ENCODE peak calls at places on chromosomes 1 and 21, in seven cellular contexts. X, M, L, F, T, P and Q are unnamed samples.

GRCh38 chr1:62585481-62586155 is 11.7 kb upstream of the ANGPTL3 start:
- DNase-seq in X (no peak), M (no peak), L (no peak), F (no peak), T (no peak), P (no peak), Q (no peak)

GRCh38 chr1:244369256-244370057 is 82.3 kb downstream of the ADSS2 start:
- DNase-seq in X (no peak), M (no peak), L (no peak), F (no peak), T (no peak), P (no peak), Q (no peak)

GRCh38 chr1:172450524-172450885 is 6.6 kb upstream of the PIGC start:
- DNase-seq in X (no peak), M (no peak), L (no peak), F (no peak), T (no peak), P (no peak), Q (no peak)

GRCh38 chr1:173224280-173224886 is 17.3 kb upstream of the TNFSF4 start:
- DNase-seq in X (no peak), M (no peak), L (no peak), F (no peak), T (no peak), P (no peak), Q (peak; percentile 15)

GRCh38 chr1:63973005-63973419 is 199.2 kb downstream of the ROR1 start:
- DNase-seq in X (no peak), M (no peak), L (no peak), F (no peak), T (no peak), P (no peak), Q (no peak)

GRCh38 chr21:42187976-42188653 is 30.8 kb upstream of the ABCG1 start:
- DNase-seq in X (no peak), M (no peak), L (no peak), F (no peak), T (peak; percentile 87), P (peak; percentile 59), Q (peak; percentile 20)

GRCh38 chr1:187067160-187067559 is 238.4 kb downstream of the PLA2G4A start:
- DNase-seq in X (no peak), M (no peak), L (no peak), F (no peak), T (no peak), P (no peak), Q (no peak)

GRCh38 chr1:201456499-201457309 is 12.3 kb downstream of the PHLDA3 start:
- DNase-seq in X (no peak), M (peak; percentile 82), L (peak; percentile 97), F (peak; percentile 95), T (no peak), P (no peak), Q (peak; percentile 97)

GRCh38 chr1:59290173-59290954 is 6.5 kb upstream of the FGGY start:
- DNase-seq in X (peak; percentile 41), M (peak; percentile 17), L (peak; percentile 51), F (no peak), T (peak; percentile 51), P (no peak), Q (peak; percentile 44)

GRCh38 chr21:41973861-41974751 is 20.3 kb upstream of the C2CD2 start:
- DNase-seq in X (no peak), M (no peak), L (no peak), F (no peak), T (peak; percentile 51), P (no peak), Q (peak; percentile 29)